ENCODE peak calls at places on chromosomes 7 and 10, in six cellular contexts. W is suprapubic skin, P is spleen, K is SK-N-SH, X is HepG2, M is HCT116. V is an unnamed sample.

GRCh38 chr10:6667679-6668270 is 87.7 kb upstream of the PRKCQ start:
- DNase-seq in W (no peak), P (no peak), X (peak), M (peak), K (peak), V (no peak)

GRCh38 chr10:77872151-77872946 is 54.2 kb downstream of the DLG5 start:
- DNase-seq in K (peak), M (no peak), P (peak), W (no peak), X (no peak), V (no peak)

GRCh38 chr7:2009541-2010001 is 223.2 kb downstream of the MAD1L1 start:
- DNase-seq in P (peak), X (no peak), M (no peak), W (peak), K (peak), V (no peak)

GRCh38 chr10:133143546-133143945 is 16.5 kb upstream of the KNDC1 start:
- DNase-seq in M (no peak), W (no peak), P (no peak), X (no peak), K (no peak), V (no peak)

GRCh38 chr7:134029743-134030142 is 97.4 kb upstream of the LRGUK start:
- DNase-seq in X (no peak), W (no peak), M (no peak), K (no peak), P (no peak), V (no peak)

GRCh38 chr7:51046103-51046466 is 263.4 kb upstream of the GRB10 start:
- DNase-seq in M (no peak), P (no peak), K (no peak), W (no peak), X (no peak), V (no peak)

GRCh38 chr7:93249749-93250148 is 17.6 kb downstream of the VPS50 start:
- DNase-seq in K (no peak), M (no peak), P (no peak), X (no peak), W (no peak), V (no peak)

GRCh38 chr7:141640239-141640840 is 61.6 kb downstream of the DENND11 start:
- DNase-seq in X (no peak), K (no peak), P (no peak), M (no peak), W (no peak), V (no peak)

GRCh38 chr7:85405016-85405415 is 218.2 kb upstream of the SEMA3D start:
- DNase-seq in K (no peak), W (no peak), M (no peak), P (no peak), X (no peak), V (no peak)

GRCh38 chr7:29598607-29599006 is 35.0 kb downstream of the PRR15 start:
- DNase-seq in M (no peak), P (no peak), W (no peak), K (no peak), X (no peak), V (no peak)

GRCh38 chr10:60073397-60073780 is 167.0 kb upstream of the CCDC6 start:
- DNase-seq in W (no peak), X (no peak), P (no peak), M (no peak), K (no peak), V (no peak)

GRCh38 chr10:70379581-70380176 is 2.7 kb downstream of the LRRC20 start:
- DNase-seq in W (no peak), X (no peak), K (peak), M (no peak), P (no peak), V (no peak)

GRCh38 chr10:88764110-88764509 is 4.3 kb downstream of the LIPN start:
- DNase-seq in P (no peak), W (no peak), K (no peak), X (no peak), M (no peak), V (no peak)

GRCh38 chr7:16431646-16432424 is 10.5 kb upstream of the CRPPA start:
- DNase-seq in K (peak), P (no peak), W (no peak), X (peak), M (peak), V (no peak)

GRCh38 chr7:74203956-74204615 is 5.7 kb upstream of the LAT2 start:
- DNase-seq in P (no peak), K (no peak), X (no peak), W (no peak), M (no peak), V (no peak)

GRCh38 chr7:152341039-152341913 is 94.5 kb downstream of the KMT2C start:
- DNase-seq in W (no peak), X (peak), P (no peak), K (peak), M (peak), V (no peak)

GRCh38 chr10:45144666-45145065 is 143.9 kb downstream of the ZNF22 start:
- DNase-seq in M (no peak), W (no peak), X (no peak), K (no peak), P (no peak), V (no peak)

GRCh38 chr10:94361161-94361794 is 1.5 kb downstream of the NOC3L start:
- DNase-seq in M (no peak), K (peak), W (no peak), X (peak), P (no peak), V (no peak)
- TF ChIP-seq POLR2AphosphoS5 in M (no peak), K (no peak), W (no peak), X (no peak), P (no peak), V (no peak)

DNA sequence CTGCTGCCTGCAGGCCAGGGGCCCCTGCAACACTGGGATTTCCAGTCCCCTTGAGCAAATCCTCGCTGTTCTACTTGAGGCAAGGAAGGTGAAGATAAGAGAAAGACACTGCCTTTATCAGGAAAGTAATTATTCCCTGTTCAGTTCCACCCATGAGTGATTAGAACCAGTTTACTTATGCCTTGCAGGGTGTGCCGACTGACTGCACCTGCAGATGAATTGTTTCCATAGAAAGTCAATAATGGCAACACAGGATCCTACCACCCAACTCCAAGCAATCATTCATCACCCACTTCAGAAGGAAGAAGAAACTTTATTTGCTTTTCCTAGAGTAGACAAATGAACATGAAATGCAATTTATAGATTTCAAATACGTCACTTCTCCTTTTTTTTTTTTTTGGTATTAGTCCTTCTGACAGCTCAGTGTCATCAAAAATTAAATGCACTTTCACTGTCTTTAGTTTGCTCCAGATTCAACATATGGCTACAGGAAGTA is 383.9 kb downstream of the SORCS1 start:
- DNase-seq in M (no peak), W (no peak), X (no peak), P (no peak), K (no peak), V (no peak)
- TF ChIP-seq POLR2AphosphoS5 in M (no peak), W (no peak), X (no peak), P (no peak), K (no peak), V (no peak)

GRCh38 chr7:44466300-44467216 is 23.9 kb downstream of the NUDCD3 start:
- DNase-seq in X (no peak), M (no peak), K (no peak), P (no peak), W (no peak), V (no peak)
- TF ChIP-seq POLR2AphosphoS5 in X (no peak), M (no peak), K (no peak), P (no peak), W (no peak), V (no peak)

DNA sequence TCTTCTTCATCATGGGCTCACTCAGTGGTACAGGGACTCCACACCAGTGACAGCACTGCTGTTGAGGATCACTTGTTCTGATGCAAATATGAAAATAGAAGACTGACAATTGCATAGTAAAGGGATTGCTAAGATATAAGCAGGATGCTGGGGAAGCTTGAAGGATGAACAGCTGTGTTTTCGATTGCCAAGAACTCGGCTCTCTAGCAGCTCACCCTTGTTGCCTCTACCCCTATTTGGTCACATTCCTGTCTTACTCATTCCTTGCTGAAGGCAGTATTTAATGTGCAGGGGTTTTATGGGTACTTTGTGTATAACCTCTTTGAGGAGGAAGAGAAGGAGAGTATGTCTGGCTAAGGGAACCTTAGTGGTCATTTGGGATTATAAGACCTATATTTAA is 218.8 kb downstream of the AUTS2 start:
- DNase-seq in P (no peak), M (no peak), W (no peak), K (no peak), X (no peak), V (no peak)
- TF ChIP-seq POLR2AphosphoS5 in P (no peak), M (no peak), W (no peak), K (peak), X (no peak), V (no peak)

GRCh38 chr10:11338160-11338844 is 273.1 kb downstream of the USP6NL start:
- DNase-seq in W (no peak), K (no peak), X (no peak), P (no peak), M (no peak), V (no peak)
- TF ChIP-seq POLR2AphosphoS5 in W (no peak), K (no peak), X (no peak), P (peak), M (no peak), V (no peak)

GRCh38 chr7:6440381-6440780 is 7.4 kb downstream of the DAGLB start:
- DNase-seq in P (no peak), M (no peak), X (no peak), K (no peak), W (no peak), V (no peak)

GRCh38 chr7:6442114-6442513 is 5.6 kb downstream of the DAGLB start:
- DNase-seq in W (no peak), X (no peak), M (no peak), P (no peak), K (no peak), V (no peak)

GRCh38 chr7:6444516-6445269 is 3.1 kb downstream of the DAGLB start:
- DNase-seq in M (no peak), X (no peak), P (no peak), K (no peak), W (no peak), V (no peak)

GRCh38 chr7:6446977-6447588 is 671 bp downstream of the DAGLB start:
- DNase-seq in K (peak), M (peak), P (peak), W (peak), X (peak), V (peak)

DNA sequence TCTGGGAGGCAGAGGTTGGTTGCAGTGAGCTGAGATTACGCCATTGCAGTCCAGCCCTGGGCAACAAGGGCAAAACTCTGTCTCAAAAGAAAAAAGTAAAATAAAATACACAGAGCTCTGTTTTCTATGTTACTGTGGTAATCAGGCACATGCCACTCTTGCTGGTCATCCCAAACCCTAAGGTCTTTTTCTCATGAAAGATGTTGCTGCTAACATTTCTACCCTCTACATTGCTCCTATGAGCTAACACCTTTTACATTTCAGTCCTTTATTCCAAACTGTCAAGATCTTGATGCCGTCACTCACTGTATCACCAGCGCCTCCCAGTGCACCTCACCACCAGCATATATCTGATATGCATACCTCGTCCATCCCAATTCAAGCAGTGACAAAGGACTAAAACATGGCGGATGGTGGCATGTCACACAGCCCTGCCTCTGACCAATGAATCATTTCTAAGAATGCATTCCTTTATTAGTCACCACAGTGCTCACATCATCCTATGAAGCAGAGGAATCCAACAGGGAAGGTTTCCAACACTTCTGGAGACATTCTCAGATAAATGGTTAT is 4.3 kb downstream of the DAGLB start:
- DNase-seq in X (peak), W (no peak), P (no peak), M (peak), K (no peak), V (no peak)
- TF ChIP-seq POLR2AphosphoS5 in X (no peak), W (no peak), P (no peak), M (peak), K (peak), V (no peak)